ENCODE peak calls at places on chromosome 5, in nine cellular contexts. H, F, V, Z, X, L, R, E and W are unnamed samples. For H3K36me3, the result is how much of the 10 kb centered on the place peaks cover.

GRCh38 chr5:169263591-169263990 is 37.3 kb downstream of the SLIT3 start:
- DNase-seq in H (no peak), F (no peak), V (no peak), Z (no peak), X (no peak), L (no peak), R (no peak), E (no peak), W (no peak)

GRCh38 chr5:107831612-107832395 is 161.1 kb upstream of the EFNA5 start:
- DNase-seq in H (no peak), F (peak), V (no peak), Z (no peak), X (no peak), L (no peak), R (no peak), E (peak), W (no peak)

GRCh38 chr5:153159611-153160010 is 330.9 kb upstream of the GRIA1 start:
- DNase-seq in H (no peak), F (no peak), V (no peak), Z (no peak), X (no peak), L (no peak), R (no peak), E (no peak), W (no peak)

GRCh38 chr5:159337291-159337974 is 7.1 kb upstream of the IL12B start:
- DNase-seq in H (no peak), F (no peak), V (no peak), Z (no peak), X (no peak), L (no peak), R (no peak), E (peak), W (peak)

GRCh38 chr5:81786509-81786908 is 35.6 kb upstream of the SSBP2 start:
- DNase-seq in H (no peak), F (no peak), V (no peak), Z (no peak), X (no peak), L (no peak), R (no peak), E (no peak), W (no peak)

GRCh38 chr5:77629553-77630245 is 8.8 kb downstream of the OTP start:
- DNase-seq in H (no peak), F (no peak), V (no peak), Z (no peak), X (no peak), L (no peak), R (no peak), E (no peak), W (no peak)

GRCh38 chr5:55633574-55634203 is 78.4 kb downstream of the SLC38A9 start:
- DNase-seq in H (no peak), F (peak), V (no peak), Z (peak), X (no peak), L (peak), R (no peak), E (peak), W (no peak)

GRCh38 chr5:38316544-38317224 is 58.3 kb downstream of the EGFLAM start:
- DNase-seq in H (no peak), F (peak), V (no peak), Z (peak), X (peak), L (peak), R (no peak), E (peak), W (no peak)

GRCh38 chr5:40447438-40447837 is 232.3 kb upstream of the PTGER4 start:
- DNase-seq in H (no peak), F (no peak), V (no peak), Z (no peak), X (no peak), L (no peak), R (no peak), E (peak), W (no peak)

GRCh38 chr5:35924122-35924949 is 14.1 kb downstream of the CAPSL start:
- DNase-seq in H (no peak), F (no peak), V (no peak), Z (no peak), X (no peak), L (no peak), R (no peak), E (peak), W (no peak)

GRCh38 chr5:56607551-56607950 is 207.8 kb upstream of the MAP3K1 start:
- DNase-seq in H (no peak), F (no peak), V (no peak), Z (no peak), X (no peak), L (no peak), R (no peak), E (peak), W (no peak)

GRCh38 chr5:158813275-158813674 is 286.4 kb downstream of the EBF1 start:
- DNase-seq in H (no peak), F (no peak), V (no peak), Z (no peak), X (no peak), L (no peak), R (no peak), E (no peak), W (no peak)

GRCh38 chr5:143733635-143734341 is 78.2 kb upstream of the HMHB1 start:
- DNase-seq in H (no peak), F (no peak), V (no peak), Z (no peak), X (no peak), L (no peak), R (no peak), E (peak), W (no peak)

GRCh38 chr5:91281409-91281808 is 101.7 kb downstream of the ARRDC3 start:
- DNase-seq in H (no peak), F (no peak), V (no peak), Z (no peak), X (no peak), L (no peak), R (no peak), E (peak), W (peak)

GRCh38 chr5:102797485-102797884 is 42.4 kb downstream of the PAM start:
- DNase-seq in H (no peak), F (no peak), V (no peak), Z (no peak), X (no peak), L (no peak), R (no peak), E (no peak), W (no peak)

GRCh38 chr5:154840435-154841272 is 9.7 kb downstream of the FAXDC2 start:
- DNase-seq in H (no peak), F (no peak), V (no peak), Z (no peak), X (no peak), L (no peak), R (peak), E (no peak), W (no peak)

GRCh38 chr5:60229786-60230185 is 336.3 kb upstream of the PDE4D start:
- DNase-seq in H (no peak), F (no peak), V (no peak), Z (no peak), X (no peak), L (no peak), R (no peak), E (no peak), W (no peak)

GRCh38 chr5:60228676-60229075 is 335.1 kb upstream of the PDE4D start:
- DNase-seq in H (no peak), F (no peak), V (no peak), Z (no peak), X (no peak), L (no peak), R (no peak), E (no peak), W (no peak)

GRCh38 chr5:60232051-60232794 is 338.7 kb upstream of the PDE4D start:
- DNase-seq in H (no peak), F (no peak), V (no peak), Z (no peak), X (no peak), L (no peak), R (no peak), E (no peak), W (no peak)
- H3K4me3 ChIP-seq in H (no peak), F (no peak), V (no peak), Z (no peak), X (no peak), L (no peak), R (no peak), E (no peak), W (no peak)

GRCh38 chr5:177487975-177488374 is 9.4 kb downstream of the PDLIM7 start:
- DNase-seq in H (no peak), F (no peak), V (no peak), Z (no peak), X (no peak), L (no peak), R (no peak), E (no peak), W (no peak)
- H3K36me3 ChIP-seq in H (under half), F (under half), V (half or more), Z (half or more), X (under half), L (half or more), R (half or more), E (half or more), W (under half)

GRCh38 chr5:31487510-31487909 is 44.4 kb downstream of the DROSHA start:
- DNase-seq in H (no peak), F (no peak), V (no peak), Z (no peak), X (no peak), L (no peak), R (no peak), E (peak), W (no peak)
- TF ChIP-seq CTCF in H (no peak), F (no peak), V (no peak), Z (no peak), X (no peak), L (no peak), R (peak), E (peak), W (no peak)

GRCh38 chr5:177513500-177513899 is 3.3 kb downstream of the DDX41 start:
- DNase-seq in H (no peak), F (no peak), V (no peak), Z (no peak), X (no peak), L (no peak), R (no peak), E (no peak), W (no peak)

GRCh38 chr5:177512736-177513380 is 3.2 kb upstream of the DOK3 start:
- DNase-seq in H (no peak), F (no peak), V (no peak), Z (no peak), X (no peak), L (no peak), R (no peak), E (no peak), W (no peak)

GRCh38 chr5:177514541-177514940 is 2.2 kb downstream of the DDX41 start:
- DNase-seq in H (no peak), F (no peak), V (no peak), Z (no peak), X (no peak), L (no peak), R (no peak), E (no peak), W (no peak)

GRCh38 chr5:177516601-177517568 is at the start of gene DDX41:
- DNase-seq in H (peak), F (peak), V (peak), Z (peak), X (peak), L (peak), R (peak), E (peak), W (peak)

GRCh38 chr5:177515580-177515979 is 1.2 kb downstream of the DDX41 start:
- DNase-seq in H (no peak), F (no peak), V (no peak), Z (no peak), X (no peak), L (no peak), R (no peak), E (no peak), W (no peak)
- H3K4me3 ChIP-seq in H (peak), F (no peak), V (no peak), Z (peak), X (peak), L (peak), R (peak), E (peak), W (no peak)

GRCh38 chr5:163440954-163441353 is 3.6 kb downstream of the CCNG1 start:
- DNase-seq in H (no peak), F (no peak), V (no peak), Z (no peak), X (no peak), L (no peak), R (no peak), E (no peak), W (no peak)
- H3K36me3 ChIP-seq in H (under half), F (half or more), V (under half), Z (half or more), X (half or more), L (half or more), R (half or more), E (under half), W (under half)

GRCh38 chr5:118441956-118442355 is 546.4 kb downstream of the DTWD2 start:
- DNase-seq in H (no peak), F (no peak), V (no peak), Z (no peak), X (no peak), L (no peak), R (no peak), E (no peak), W (no peak)

GRCh38 chr5:118450924-118451332 is 537.4 kb downstream of the DTWD2 start:
- DNase-seq in H (no peak), F (no peak), V (no peak), Z (no peak), X (no peak), L (no peak), R (no peak), E (no peak), W (no peak)

GRCh38 chr5:118451697-118452247 is 536.6 kb downstream of the DTWD2 start:
- DNase-seq in H (no peak), F (no peak), V (no peak), Z (no peak), X (no peak), L (no peak), R (no peak), E (no peak), W (no peak)

GRCh38 chr5:118447350-118447749 is 541.0 kb downstream of the DTWD2 start:
- DNase-seq in H (no peak), F (no peak), V (no peak), Z (no peak), X (no peak), L (no peak), R (no peak), E (no peak), W (no peak)
- TF ChIP-seq CTCF in H (no peak), F (no peak), V (no peak), Z (no peak), X (no peak), L (no peak), R (no peak), E (no peak), W (no peak)